ENCODE peak calls at places on chromosomes 5 and 9, in seven cellular contexts. One of them, this sample, is unnamed.

GRCh38 chr5:5542654-5543053 is 120.2 kb downstream of the ICE1 start:
- DNase-seq in mucosa of gallbladder: no peak
- DNase-seq in aorta: no peak
- DNase-seq in GM23248: no peak
- DNase-seq in DND-41: no peak
- DNase-seq in stimulated activated CD8-positive, alpha-beta memory T cell treated with anti-CD3 and anti-CD28 coated beads, Interleukin-12 subunit alpha, Interleukin-12 subunit beta, amount 100 ng/mL, for 1 hour: no peak
- DNase-seq in H9: no peak
- DNase-seq in this sample: no peak

GRCh38 chr9:136645903-136646754 is 16.6 kb upstream of the EGFL7 start:
- DNase-seq in mucosa of gallbladder: peak
- DNase-seq in aorta: no peak
- DNase-seq in GM23248: no peak
- DNase-seq in DND-41: no peak
- DNase-seq in stimulated activated CD8-positive, alpha-beta memory T cell treated with anti-CD3 and anti-CD28 coated beads, Interleukin-12 subunit alpha, Interleukin-12 subunit beta, amount 100 ng/mL, for 1 hour: no peak
- DNase-seq in H9: no peak
- DNase-seq in this sample: no peak

GRCh38 chr9:137075275-137075775 is 2.0 kb upstream of the UAP1L1 start:
- DNase-seq in mucosa of gallbladder: no peak
- DNase-seq in aorta: no peak
- DNase-seq in GM23248: no peak
- DNase-seq in DND-41: no peak
- DNase-seq in stimulated activated CD8-positive, alpha-beta memory T cell treated with anti-CD3 and anti-CD28 coated beads, Interleukin-12 subunit alpha, Interleukin-12 subunit beta, amount 100 ng/mL, for 1 hour: no peak
- DNase-seq in H9: peak
- DNase-seq in this sample: no peak

GRCh38 chr5:9801908-9802307 is 171.8 kb upstream of the TAS2R1 start:
- DNase-seq in mucosa of gallbladder: no peak
- DNase-seq in aorta: no peak
- DNase-seq in GM23248: no peak
- DNase-seq in DND-41: no peak
- DNase-seq in stimulated activated CD8-positive, alpha-beta memory T cell treated with anti-CD3 and anti-CD28 coated beads, Interleukin-12 subunit alpha, Interleukin-12 subunit beta, amount 100 ng/mL, for 1 hour: no peak
- DNase-seq in H9: no peak
- DNase-seq in this sample: no peak

GRCh38 chr9:22010881-22011625 is 1.9 kb upstream of the CDKN2B start:
- DNase-seq in mucosa of gallbladder: no peak
- DNase-seq in aorta: peak
- DNase-seq in GM23248: peak
- DNase-seq in DND-41: peak
- DNase-seq in stimulated activated CD8-positive, alpha-beta memory T cell treated with anti-CD3 and anti-CD28 coated beads, Interleukin-12 subunit alpha, Interleukin-12 subunit beta, amount 100 ng/mL, for 1 hour: no peak
- DNase-seq in H9: peak
- DNase-seq in this sample: no peak

GRCh38 chr5:114362977-114363721 is 1.3 kb downstream of the KCNN2 start:
- DNase-seq in mucosa of gallbladder: no peak
- DNase-seq in aorta: peak
- DNase-seq in GM23248: no peak
- DNase-seq in DND-41: no peak
- DNase-seq in stimulated activated CD8-positive, alpha-beta memory T cell treated with anti-CD3 and anti-CD28 coated beads, Interleukin-12 subunit alpha, Interleukin-12 subunit beta, amount 100 ng/mL, for 1 hour: no peak
- DNase-seq in H9: peak
- DNase-seq in this sample: no peak

GRCh38 chr5:177565046-177565445 is 10.7 kb upstream of the FAM193B start:
- DNase-seq in mucosa of gallbladder: no peak
- DNase-seq in aorta: no peak
- DNase-seq in GM23248: no peak
- DNase-seq in DND-41: no peak
- DNase-seq in stimulated activated CD8-positive, alpha-beta memory T cell treated with anti-CD3 and anti-CD28 coated beads, Interleukin-12 subunit alpha, Interleukin-12 subunit beta, amount 100 ng/mL, for 1 hour: no peak
- DNase-seq in H9: no peak
- DNase-seq in this sample: no peak

GRCh38 chr9:129437626-129438323 is 183.1 kb downstream of the C9orf50 start:
- DNase-seq in mucosa of gallbladder: no peak
- DNase-seq in aorta: no peak
- DNase-seq in GM23248: no peak
- DNase-seq in DND-41: no peak
- DNase-seq in stimulated activated CD8-positive, alpha-beta memory T cell treated with anti-CD3 and anti-CD28 coated beads, Interleukin-12 subunit alpha, Interleukin-12 subunit beta, amount 100 ng/mL, for 1 hour: no peak
- DNase-seq in H9: no peak
- DNase-seq in this sample: no peak

GRCh38 chr9:1231998-1232919 is 182.1 kb downstream of the DMRT2 start:
- DNase-seq in mucosa of gallbladder: peak
- DNase-seq in aorta: no peak
- DNase-seq in GM23248: peak
- DNase-seq in DND-41: no peak
- DNase-seq in stimulated activated CD8-positive, alpha-beta memory T cell treated with anti-CD3 and anti-CD28 coated beads, Interleukin-12 subunit alpha, Interleukin-12 subunit beta, amount 100 ng/mL, for 1 hour: no peak
- DNase-seq in H9: no peak
- DNase-seq in this sample: no peak

GRCh38 chr5:124252094-124252750 is 494.2 kb downstream of the ZNF608 start:
- DNase-seq in mucosa of gallbladder: no peak
- DNase-seq in aorta: no peak
- DNase-seq in GM23248: no peak
- DNase-seq in DND-41: no peak
- DNase-seq in stimulated activated CD8-positive, alpha-beta memory T cell treated with anti-CD3 and anti-CD28 coated beads, Interleukin-12 subunit alpha, Interleukin-12 subunit beta, amount 100 ng/mL, for 1 hour: no peak
- DNase-seq in H9: no peak
- DNase-seq in this sample: no peak

GRCh38 chr5:172175263-172175719 is 12.7 kb downstream of the STK10 start:
- DNase-seq in mucosa of gallbladder: peak
- DNase-seq in aorta: peak
- DNase-seq in GM23248: no peak
- DNase-seq in DND-41: peak
- DNase-seq in stimulated activated CD8-positive, alpha-beta memory T cell treated with anti-CD3 and anti-CD28 coated beads, Interleukin-12 subunit alpha, Interleukin-12 subunit beta, amount 100 ng/mL, for 1 hour: peak
- DNase-seq in H9: no peak
- DNase-seq in this sample: no peak

GRCh38 chr5:33649801-33650482 is 209.2 kb downstream of the TARS1 start:
- DNase-seq in mucosa of gallbladder: no peak
- DNase-seq in aorta: no peak
- DNase-seq in GM23248: peak
- DNase-seq in DND-41: no peak
- DNase-seq in stimulated activated CD8-positive, alpha-beta memory T cell treated with anti-CD3 and anti-CD28 coated beads, Interleukin-12 subunit alpha, Interleukin-12 subunit beta, amount 100 ng/mL, for 1 hour: no peak
- DNase-seq in H9: no peak
- DNase-seq in this sample: no peak

GRCh38 chr5:120873083-120873482 is 409.0 kb downstream of the PRR16 start:
- DNase-seq in mucosa of gallbladder: no peak
- DNase-seq in aorta: no peak
- DNase-seq in GM23248: peak
- DNase-seq in DND-41: no peak
- DNase-seq in stimulated activated CD8-positive, alpha-beta memory T cell treated with anti-CD3 and anti-CD28 coated beads, Interleukin-12 subunit alpha, Interleukin-12 subunit beta, amount 100 ng/mL, for 1 hour: no peak
- DNase-seq in H9: no peak
- DNase-seq in this sample: no peak

GRCh38 chr5:81779125-81779934 is 28.4 kb upstream of the SSBP2 start:
- DNase-seq in mucosa of gallbladder: peak
- DNase-seq in aorta: peak
- DNase-seq in GM23248: peak
- DNase-seq in DND-41: peak
- DNase-seq in stimulated activated CD8-positive, alpha-beta memory T cell treated with anti-CD3 and anti-CD28 coated beads, Interleukin-12 subunit alpha, Interleukin-12 subunit beta, amount 100 ng/mL, for 1 hour: peak
- DNase-seq in H9: no peak
- DNase-seq in this sample: no peak

GRCh38 chr5:43101491-43101890 is 19.2 kb upstream of the ZNF131 start:
- DNase-seq in mucosa of gallbladder: no peak
- DNase-seq in aorta: no peak
- DNase-seq in GM23248: no peak
- DNase-seq in DND-41: no peak
- DNase-seq in stimulated activated CD8-positive, alpha-beta memory T cell treated with anti-CD3 and anti-CD28 coated beads, Interleukin-12 subunit alpha, Interleukin-12 subunit beta, amount 100 ng/mL, for 1 hour: no peak
- DNase-seq in H9: no peak
- DNase-seq in this sample: no peak

GRCh38 chr9:71830131-71830530 is 61.8 kb upstream of the CEMIP2 start:
- DNase-seq in mucosa of gallbladder: no peak
- DNase-seq in aorta: no peak
- DNase-seq in GM23248: no peak
- DNase-seq in DND-41: no peak
- DNase-seq in stimulated activated CD8-positive, alpha-beta memory T cell treated with anti-CD3 and anti-CD28 coated beads, Interleukin-12 subunit alpha, Interleukin-12 subunit beta, amount 100 ng/mL, for 1 hour: no peak
- DNase-seq in H9: no peak
- DNase-seq in this sample: no peak

GRCh38 chr5:180975338-180975737 is 13.3 kb upstream of the BTNL3 start:
- DNase-seq in mucosa of gallbladder: no peak
- DNase-seq in aorta: no peak
- DNase-seq in GM23248: no peak
- DNase-seq in DND-41: peak
- DNase-seq in stimulated activated CD8-positive, alpha-beta memory T cell treated with anti-CD3 and anti-CD28 coated beads, Interleukin-12 subunit alpha, Interleukin-12 subunit beta, amount 100 ng/mL, for 1 hour: no peak
- DNase-seq in H9: no peak
- DNase-seq in this sample: no peak

GRCh38 chr5:97538916-97539315 is 355.9 kb upstream of the RIOK2 start:
- DNase-seq in mucosa of gallbladder: no peak
- DNase-seq in aorta: no peak
- DNase-seq in GM23248: no peak
- DNase-seq in DND-41: no peak
- DNase-seq in stimulated activated CD8-positive, alpha-beta memory T cell treated with anti-CD3 and anti-CD28 coated beads, Interleukin-12 subunit alpha, Interleukin-12 subunit beta, amount 100 ng/mL, for 1 hour: no peak
- DNase-seq in H9: no peak
- DNase-seq in this sample: no peak

GRCh38 chr5:150000990-150001659 is 586 bp downstream of the HMGXB3 start:
- DNase-seq in mucosa of gallbladder: peak
- DNase-seq in aorta: peak
- DNase-seq in GM23248: peak
- DNase-seq in DND-41: peak
- DNase-seq in stimulated activated CD8-positive, alpha-beta memory T cell treated with anti-CD3 and anti-CD28 coated beads, Interleukin-12 subunit alpha, Interleukin-12 subunit beta, amount 100 ng/mL, for 1 hour: peak
- DNase-seq in H9: peak
- DNase-seq in this sample: peak

GRCh38 chr9:120480707-120481106 is 99.3 kb downstream of the CDK5RAP2 start:
- DNase-seq in mucosa of gallbladder: no peak
- DNase-seq in aorta: no peak
- DNase-seq in GM23248: peak
- DNase-seq in DND-41: no peak
- DNase-seq in stimulated activated CD8-positive, alpha-beta memory T cell treated with anti-CD3 and anti-CD28 coated beads, Interleukin-12 subunit alpha, Interleukin-12 subunit beta, amount 100 ng/mL, for 1 hour: no peak
- DNase-seq in H9: no peak
- DNase-seq in this sample: no peak

GRCh38 chr5:35087971-35088370 is 40.2 kb upstream of the AGXT2 start:
- DNase-seq in mucosa of gallbladder: no peak
- DNase-seq in aorta: no peak
- DNase-seq in GM23248: peak
- DNase-seq in DND-41: no peak
- DNase-seq in stimulated activated CD8-positive, alpha-beta memory T cell treated with anti-CD3 and anti-CD28 coated beads, Interleukin-12 subunit alpha, Interleukin-12 subunit beta, amount 100 ng/mL, for 1 hour: no peak
- DNase-seq in H9: no peak
- DNase-seq in this sample: no peak

GRCh38 chr9:101711330-101711941 is 27.0 kb downstream of the GRIN3A start:
- DNase-seq in mucosa of gallbladder: no peak
- DNase-seq in aorta: no peak
- DNase-seq in GM23248: peak
- DNase-seq in DND-41: peak
- DNase-seq in stimulated activated CD8-positive, alpha-beta memory T cell treated with anti-CD3 and anti-CD28 coated beads, Interleukin-12 subunit alpha, Interleukin-12 subunit beta, amount 100 ng/mL, for 1 hour: no peak
- DNase-seq in H9: peak
- DNase-seq in this sample: peak

GRCh38 chr9:94065535-94065961 is 18.7 kb upstream of the PTPDC1 start:
- DNase-seq in mucosa of gallbladder: peak
- DNase-seq in aorta: peak
- DNase-seq in GM23248: peak
- DNase-seq in DND-41: peak
- DNase-seq in stimulated activated CD8-positive, alpha-beta memory T cell treated with anti-CD3 and anti-CD28 coated beads, Interleukin-12 subunit alpha, Interleukin-12 subunit beta, amount 100 ng/mL, for 1 hour: peak
- DNase-seq in H9: peak
- DNase-seq in this sample: peak

GRCh38 chr5:164207646-164208045 is 702.2 kb downstream of the MAT2B start:
- DNase-seq in mucosa of gallbladder: no peak
- DNase-seq in aorta: no peak
- DNase-seq in GM23248: no peak
- DNase-seq in DND-41: no peak
- DNase-seq in stimulated activated CD8-positive, alpha-beta memory T cell treated with anti-CD3 and anti-CD28 coated beads, Interleukin-12 subunit alpha, Interleukin-12 subunit beta, amount 100 ng/mL, for 1 hour: no peak
- DNase-seq in H9: no peak
- DNase-seq in this sample: no peak

GRCh38 chr5:172683696-172684464 is 42.8 kb downstream of the NEURL1B start:
- DNase-seq in mucosa of gallbladder: no peak
- DNase-seq in aorta: peak
- DNase-seq in GM23248: no peak
- DNase-seq in DND-41: no peak
- DNase-seq in stimulated activated CD8-positive, alpha-beta memory T cell treated with anti-CD3 and anti-CD28 coated beads, Interleukin-12 subunit alpha, Interleukin-12 subunit beta, amount 100 ng/mL, for 1 hour: peak
- DNase-seq in H9: peak
- DNase-seq in this sample: no peak

GRCh38 chr9:2787065-2787464 is 56.8 kb downstream of the PUM3 start:
- DNase-seq in mucosa of gallbladder: no peak
- DNase-seq in aorta: no peak
- DNase-seq in GM23248: peak
- DNase-seq in DND-41: no peak
- DNase-seq in stimulated activated CD8-positive, alpha-beta memory T cell treated with anti-CD3 and anti-CD28 coated beads, Interleukin-12 subunit alpha, Interleukin-12 subunit beta, amount 100 ng/mL, for 1 hour: no peak
- DNase-seq in H9: no peak
- DNase-seq in this sample: no peak